ENCODE peak calls at places on chromosomes 12 and 14, in six cellular contexts. M, N, Z, P, K and V are unnamed samples.

GRCh38 chr14:60653388-60653690 is 4.1 kb upstream of the SIX1 start:
- DNase-seq in N (no peak), M (peak; percentile 65), K (no peak), Z (no peak), P (no peak), V (no peak)

GRCh38 chr12:117089463-117089862 is 9.8 kb downstream of the TESC start:
- DNase-seq in M (no peak), Z (no peak), K (no peak), N (no peak), P (no peak), V (no peak)

GRCh38 chr12:4282103-4282891 is 8.7 kb downstream of the CCND2 start:
- DNase-seq in Z (no peak), K (no peak), P (no peak), N (no peak), M (peak; percentile 50), V (no peak)

GRCh38 chr12:24839268-24839791 is 109.6 kb downstream of the BCAT1 start:
- DNase-seq in M (no peak), N (no peak), Z (no peak), P (no peak), K (no peak), V (no peak)

GRCh38 chr12:79897617-79898016 is 37.3 kb downstream of the PPP1R12A start:
- DNase-seq in N (no peak), M (no peak), P (no peak), Z (no peak), K (no peak), V (peak; percentile 82)

GRCh38 chr12:119182701-119183493 is 4.2 kb downstream of the HSPB8 start:
- DNase-seq in N (no peak), P (peak; percentile 41), K (no peak), M (no peak), Z (no peak), V (peak; percentile 85)

GRCh38 chr14:57390806-57391562 is 598 bp downstream of the NAA30 start:
- DNase-seq in N (peak; percentile 67), M (peak; percentile 80), P (peak; percentile 4), Z (peak; percentile 64), K (peak; percentile 92), V (no peak)

GRCh38 chr14:85531594-85532391 is 1.8 kb downstream of the FLRT2 start:
- DNase-seq in P (peak; percentile 52), N (peak; percentile 83), M (peak; percentile 72), Z (peak; percentile 51), K (peak; percentile 79), V (no peak)

GRCh38 chr14:67766035-67766680 is 50.2 kb downstream of the ZFYVE26 start:
- DNase-seq in N (no peak), K (no peak), Z (peak; percentile 52), M (no peak), P (no peak), V (no peak)

GRCh38 chr12:15662303-15662980 is 126.7 kb downstream of the EPS8 start:
- DNase-seq in M (no peak), P (no peak), N (no peak), Z (no peak), K (no peak), V (peak; percentile 65)

GRCh38 chr12:117076410-117077372 is 22.5 kb downstream of the TESC start:
- DNase-seq in Z (no peak), M (peak; percentile 74), K (no peak), N (no peak), P (peak; percentile 39), V (no peak)

DNA sequence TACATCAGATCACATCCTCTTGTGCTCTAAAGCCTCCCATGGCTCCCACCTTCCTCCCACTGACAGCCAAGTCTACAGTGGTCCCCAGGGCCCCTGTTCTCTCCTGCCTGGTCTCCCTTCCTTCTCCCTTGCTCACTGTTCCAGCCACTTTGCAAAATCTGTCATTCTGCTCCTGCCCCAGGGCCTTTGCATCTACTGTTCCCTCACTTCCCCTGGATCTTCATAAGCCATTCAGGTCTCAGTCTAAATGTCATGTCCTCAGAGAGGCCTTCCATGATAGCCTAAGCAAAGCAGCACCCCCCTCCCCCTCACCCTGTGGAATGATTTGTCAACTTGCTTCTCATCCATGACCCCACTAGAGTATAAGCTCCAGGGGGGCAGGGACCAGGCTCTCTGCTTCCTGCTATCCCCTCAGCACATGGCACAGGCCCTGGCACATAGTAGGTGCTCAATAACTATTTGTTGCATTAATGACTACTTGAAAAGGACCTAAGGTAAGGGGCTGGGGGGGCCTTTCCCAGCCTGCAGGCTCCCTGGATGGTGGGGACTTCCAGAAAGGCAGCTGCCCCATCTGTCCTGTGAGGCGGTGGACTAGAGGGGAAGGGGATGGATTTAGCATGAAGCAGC is 5.0 kb downstream of the SLC8B1 start:
- DNase-seq in Z (no peak), M (no peak), K (no peak), N (no peak), P (no peak), V (no peak)
- TF ChIP-seq CTCF in Z (no peak), M (no peak), K (no peak), N (no peak), P (no peak), V (no peak)

GRCh38 chr14:100363053-100363452 is 39.9 kb downstream of the SLC25A47 start:
- DNase-seq in P (no peak), K (no peak), M (no peak), Z (no peak), N (no peak), V (no peak)
- H3K36me3 ChIP-seq in P (no peaks in the 10 kb centered on the region), K (peaks cover 100% of the 10 kb centered on the region), M (peaks cover 98% of the 10 kb centered on the region), Z (peaks cover 97% of the 10 kb centered on the region), N (peaks cover 7% of the 10 kb centered on the region), V (no peaks in the 10 kb centered on the region)

GRCh38 chr14:100240725-100241032 is 1.7 kb downstream of the YY1 start:
- DNase-seq in K (no peak), M (no peak), P (no peak), N (no peak), Z (no peak), V (no peak)
- H3K4me3 ChIP-seq in K (peak overlapping the region; percentile 100), M (peak overlapping the region; percentile 92), P (peak overlapping the region; percentile 35), N (peak overlapping the region; percentile 99), Z (peak overlapping the region; percentile 67), V (peak overlapping the region; percentile 87)

GRCh38 chr12:120774169-120774916 is 48.7 kb downstream of the ACADS start:
- DNase-seq in N (no peak), M (no peak), K (no peak), P (no peak), Z (no peak), V (no peak)

GRCh38 chr12:120771097-120771496 is 45.5 kb downstream of the ACADS start:
- DNase-seq in N (no peak), Z (no peak), M (peak; percentile 26), K (no peak), P (no peak), V (no peak)

GRCh38 chr12:120775862-120776552 is 50.4 kb downstream of the ACADS start:
- DNase-seq in N (no peak), Z (no peak), K (no peak), M (no peak), P (no peak), V (no peak)
- TF ChIP-seq CTCF in N (no peak), Z (peak; percentile 17), K (no peak), M (peak; percentile 53), P (no peak), V (peak; percentile 9)

GRCh38 chr14:98189077-98189476 is 1082.9 kb downstream of the BCL11B start:
- DNase-seq in N (no peak), M (no peak), K (no peak), Z (no peak), P (no peak), V (no peak)
- H3K36me3 ChIP-seq in N (no peaks in the 10 kb centered on the region), M (no peaks in the 10 kb centered on the region), K (no peaks in the 10 kb centered on the region), Z (no peaks in the 10 kb centered on the region), P (no peaks in the 10 kb centered on the region), V (no peaks in the 10 kb centered on the region)

DNA sequence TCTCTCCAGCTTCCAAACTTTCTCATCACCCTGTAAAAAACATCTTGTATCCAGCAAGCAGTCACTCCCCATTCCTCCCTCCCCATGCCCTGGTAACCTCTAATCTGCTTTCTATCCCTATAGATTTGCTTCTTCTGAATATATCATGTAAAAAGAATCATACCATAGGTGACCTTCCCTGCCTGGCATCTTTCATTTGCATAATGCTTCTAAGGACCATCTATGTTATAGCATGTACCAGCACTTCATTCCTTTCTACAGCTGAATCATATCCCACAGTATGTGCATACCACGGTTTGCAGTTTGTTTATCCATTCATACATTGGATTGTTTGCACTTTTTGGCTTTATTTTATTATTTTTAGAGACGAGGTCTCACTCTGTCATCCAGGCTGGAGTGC is 22.9 kb upstream of the VPS37B start:
- DNase-seq in Z (no peak), K (no peak), M (no peak), N (no peak), P (no peak), V (no peak)
- H3K4me3 ChIP-seq in Z (no peak overlapping the region), K (no peak overlapping the region), M (no peak overlapping the region), N (no peak overlapping the region), P (no peak overlapping the region), V (no peak overlapping the region)

GRCh38 chr14:31280871-31281220 is 73.3 kb upstream of the HECTD1 start:
- DNase-seq in K (no peak), P (no peak), M (no peak), N (no peak), Z (no peak), V (no peak)
- TF ChIP-seq CTCF in K (no peak), P (no peak), M (no peak), N (no peak), Z (no peak), V (no peak)

DNA sequence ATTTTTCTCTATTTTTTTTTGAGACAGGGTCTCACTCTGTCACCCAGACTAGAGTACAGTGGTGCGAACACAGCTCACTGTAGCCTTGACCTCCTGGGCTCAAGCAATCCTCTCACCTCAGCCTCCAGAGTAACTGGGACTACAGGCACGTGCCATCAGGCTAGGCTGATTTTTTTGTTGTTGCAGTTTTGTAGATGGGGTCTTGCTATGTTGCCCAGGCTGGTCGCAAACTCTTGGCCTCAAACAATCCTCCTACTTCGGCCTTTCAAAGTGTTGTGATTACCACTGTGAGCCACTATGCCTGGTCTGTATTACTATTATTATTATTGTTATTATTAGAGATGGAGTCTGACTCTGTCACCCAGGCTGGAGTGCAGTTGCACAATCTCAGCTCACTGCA is 23.3 kb downstream of the GIT2 start:
- DNase-seq in M (no peak), P (no peak), K (no peak), Z (no peak), N (no peak), V (no peak)
- H3K36me3 ChIP-seq in M (peaks cover 36% of the 10 kb centered on the region), P (peaks cover 7% of the 10 kb centered on the region), K (peaks cover 100% of the 10 kb centered on the region), Z (peaks cover 96% of the 10 kb centered on the region), N (peaks cover 16% of the 10 kb centered on the region), V (no peaks in the 10 kb centered on the region)